ENCODE peak calls at places on chromosomes 7 and 10, in six cellular contexts. One of them, this sample, is unnamed.

GRCh38 chr10:114448897-114449296 is 44.6 kb upstream of the AFAP1L2 start:
- DNase-seq in HFF-Myc: no peak
- DNase-seq in activated CD8-positive, alpha-beta T cell treated with anti-CD3 and anti-CD28 coated beads for 36 hours: no peak
- DNase-seq in amniotic stem cell: no peak
- DNase-seq in T-helper 9 cell: no peak
- DNase-seq in NT2/D1: no peak
- DNase-seq in this sample: peak

GRCh38 chr7:135597181-135597925 is 39.6 kb downstream of the NUP205 start:
- DNase-seq in NT2/D1: no peak
- DNase-seq in amniotic stem cell: no peak
- DNase-seq in activated CD8-positive, alpha-beta T cell treated with anti-CD3 and anti-CD28 coated beads for 36 hours: no peak
- DNase-seq in T-helper 9 cell: no peak
- DNase-seq in HFF-Myc: no peak
- DNase-seq in this sample: no peak

GRCh38 chr7:100827330-100828226 is at the start of gene EPHB4:
- DNase-seq in NT2/D1: peak
- DNase-seq in T-helper 9 cell: no peak
- DNase-seq in activated CD8-positive, alpha-beta T cell treated with anti-CD3 and anti-CD28 coated beads for 36 hours: peak
- DNase-seq in amniotic stem cell: peak
- DNase-seq in HFF-Myc: peak
- DNase-seq in this sample: no peak

GRCh38 chr7:105794741-105795729 is 81.4 kb downstream of the ATXN7L1 start:
- DNase-seq in T-helper 9 cell: no peak
- DNase-seq in NT2/D1: no peak
- DNase-seq in activated CD8-positive, alpha-beta T cell treated with anti-CD3 and anti-CD28 coated beads for 36 hours: no peak
- DNase-seq in HFF-Myc: no peak
- DNase-seq in amniotic stem cell: no peak
- DNase-seq in this sample: no peak

GRCh38 chr10:59181668-59182067 is 5.2 kb downstream of the PHYHIPL start:
- DNase-seq in HFF-Myc: peak
- DNase-seq in T-helper 9 cell: no peak
- DNase-seq in NT2/D1: peak
- DNase-seq in amniotic stem cell: peak
- DNase-seq in activated CD8-positive, alpha-beta T cell treated with anti-CD3 and anti-CD28 coated beads for 36 hours: no peak
- DNase-seq in this sample: no peak

GRCh38 chr7:104852386-104852785 is 161.6 kb upstream of the KMT2E start:
- DNase-seq in NT2/D1: no peak
- DNase-seq in T-helper 9 cell: no peak
- DNase-seq in amniotic stem cell: no peak
- DNase-seq in HFF-Myc: no peak
- DNase-seq in activated CD8-positive, alpha-beta T cell treated with anti-CD3 and anti-CD28 coated beads for 36 hours: no peak
- DNase-seq in this sample: no peak

GRCh38 chr10:93165367-93165766 is 91.7 kb downstream of the CYP26A1 start:
- DNase-seq in activated CD8-positive, alpha-beta T cell treated with anti-CD3 and anti-CD28 coated beads for 36 hours: no peak
- DNase-seq in NT2/D1: no peak
- DNase-seq in T-helper 9 cell: no peak
- DNase-seq in HFF-Myc: no peak
- DNase-seq in amniotic stem cell: peak
- DNase-seq in this sample: no peak

GRCh38 chr10:75357500-75357899 is 44.1 kb downstream of the ZNF503 start:
- DNase-seq in NT2/D1: no peak
- DNase-seq in activated CD8-positive, alpha-beta T cell treated with anti-CD3 and anti-CD28 coated beads for 36 hours: no peak
- DNase-seq in amniotic stem cell: no peak
- DNase-seq in T-helper 9 cell: no peak
- DNase-seq in HFF-Myc: no peak
- DNase-seq in this sample: no peak

GRCh38 chr10:88114368-88114767 is 250.9 kb downstream of the PTEN start:
- DNase-seq in HFF-Myc: no peak
- DNase-seq in NT2/D1: peak
- DNase-seq in T-helper 9 cell: no peak
- DNase-seq in activated CD8-positive, alpha-beta T cell treated with anti-CD3 and anti-CD28 coated beads for 36 hours: peak
- DNase-seq in amniotic stem cell: no peak
- DNase-seq in this sample: peak

GRCh38 chr7:54858008-54858692 is 99.1 kb upstream of the SEC61G start:
- DNase-seq in activated CD8-positive, alpha-beta T cell treated with anti-CD3 and anti-CD28 coated beads for 36 hours: no peak
- DNase-seq in NT2/D1: peak
- DNase-seq in HFF-Myc: no peak
- DNase-seq in amniotic stem cell: no peak
- DNase-seq in T-helper 9 cell: no peak
- DNase-seq in this sample: no peak

GRCh38 chr10:95756061-95756751 is at the start of gene ENTPD1:
- DNase-seq in T-helper 9 cell: no peak
- DNase-seq in HFF-Myc: no peak
- DNase-seq in amniotic stem cell: no peak
- DNase-seq in NT2/D1: peak
- DNase-seq in activated CD8-positive, alpha-beta T cell treated with anti-CD3 and anti-CD28 coated beads for 36 hours: no peak
- DNase-seq in this sample: no peak

GRCh38 chr10:125160856-125161569 is 650 bp upstream of the CTBP2 start:
- DNase-seq in activated CD8-positive, alpha-beta T cell treated with anti-CD3 and anti-CD28 coated beads for 36 hours: peak
- DNase-seq in T-helper 9 cell: no peak
- DNase-seq in NT2/D1: peak
- DNase-seq in HFF-Myc: peak
- DNase-seq in amniotic stem cell: peak
- DNase-seq in this sample: no peak

GRCh38 chr7:29255839-29256782 is 61.5 kb downstream of the CHN2 start:
- DNase-seq in NT2/D1: no peak
- DNase-seq in activated CD8-positive, alpha-beta T cell treated with anti-CD3 and anti-CD28 coated beads for 36 hours: no peak
- DNase-seq in T-helper 9 cell: no peak
- DNase-seq in amniotic stem cell: no peak
- DNase-seq in HFF-Myc: no peak
- DNase-seq in this sample: peak

GRCh38 chr7:155344270-155344617 is 46.6 kb downstream of the INSIG1 start:
- DNase-seq in activated CD8-positive, alpha-beta T cell treated with anti-CD3 and anti-CD28 coated beads for 36 hours: peak
- DNase-seq in NT2/D1: no peak
- DNase-seq in HFF-Myc: no peak
- DNase-seq in amniotic stem cell: no peak
- DNase-seq in T-helper 9 cell: no peak
- DNase-seq in this sample: no peak

GRCh38 chr7:158847451-158847866 is 8.9 kb upstream of the DYNC2I1 start:
- DNase-seq in NT2/D1: no peak
- DNase-seq in amniotic stem cell: no peak
- DNase-seq in activated CD8-positive, alpha-beta T cell treated with anti-CD3 and anti-CD28 coated beads for 36 hours: peak
- DNase-seq in HFF-Myc: no peak
- DNase-seq in T-helper 9 cell: no peak
- DNase-seq in this sample: no peak

GRCh38 chr10:131206136-131206995 is 105.2 kb downstream of the TCERG1L start:
- DNase-seq in NT2/D1: no peak
- DNase-seq in amniotic stem cell: no peak
- DNase-seq in T-helper 9 cell: no peak
- DNase-seq in activated CD8-positive, alpha-beta T cell treated with anti-CD3 and anti-CD28 coated beads for 36 hours: no peak
- DNase-seq in HFF-Myc: no peak
- DNase-seq in this sample: no peak

GRCh38 chr7:134420509-134421125 is 38.3 kb downstream of the AKR1B1 start:
- DNase-seq in T-helper 9 cell: no peak
- DNase-seq in amniotic stem cell: no peak
- DNase-seq in activated CD8-positive, alpha-beta T cell treated with anti-CD3 and anti-CD28 coated beads for 36 hours: peak
- DNase-seq in HFF-Myc: peak
- DNase-seq in NT2/D1: peak
- DNase-seq in this sample: no peak

GRCh38 chr10:123494409-123494808 is 171.7 kb upstream of the GPR26 start:
- DNase-seq in activated CD8-positive, alpha-beta T cell treated with anti-CD3 and anti-CD28 coated beads for 36 hours: no peak
- DNase-seq in amniotic stem cell: no peak
- DNase-seq in NT2/D1: no peak
- DNase-seq in HFF-Myc: no peak
- DNase-seq in T-helper 9 cell: no peak
- DNase-seq in this sample: no peak

GRCh38 chr7:19749658-19750057 is 23.8 kb downstream of the TMEM196 start:
- DNase-seq in HFF-Myc: no peak
- DNase-seq in T-helper 9 cell: no peak
- DNase-seq in activated CD8-positive, alpha-beta T cell treated with anti-CD3 and anti-CD28 coated beads for 36 hours: no peak
- DNase-seq in NT2/D1: no peak
- DNase-seq in amniotic stem cell: no peak
- DNase-seq in this sample: no peak

GRCh38 chr7:138886501-138886917 is 88.5 kb upstream of the ATP6V0A4 start:
- DNase-seq in HFF-Myc: peak
- DNase-seq in NT2/D1: no peak
- DNase-seq in T-helper 9 cell: no peak
- DNase-seq in amniotic stem cell: peak
- DNase-seq in activated CD8-positive, alpha-beta T cell treated with anti-CD3 and anti-CD28 coated beads for 36 hours: peak
- DNase-seq in this sample: no peak

This sample was measured in esophagus muscularis mucosa.